ENCODE peak calls at places on chromosomes 3 and 15, in five cellular contexts. P is A549, H is tibial nerve, X is neural progenitor cell, J is suprapubic skin. T is an unnamed sample.

GRCh38 chr15:74843891-74844299 is 939 bp upstream of the ULK3 start:
- DNase-seq in P (no peak), H (no peak), X (peak; percentile 24), J (no peak), T (no peak)

GRCh38 chr3:196274585-196274984 is 12.9 kb downstream of the PCYT1A start:
- DNase-seq in P (no peak), H (no peak), X (no peak), J (no peak), T (no peak)

GRCh38 chr15:85708402-85708932 is 86.3 kb downstream of the KLHL25 start:
- DNase-seq in P (no peak), H (no peak), X (no peak), J (no peak), T (no peak)

GRCh38 chr3:10883478-10884234 is 67.6 kb downstream of the SLC6A11 start:
- DNase-seq in P (peak; percentile 31), H (no peak), X (peak; percentile 69), J (no peak), T (peak; percentile 12)

GRCh38 chr3:152256829-152257228 is 11.9 kb upstream of the MBNL1 start:
- DNase-seq in P (no peak), H (no peak), X (no peak), J (no peak), T (no peak)

GRCh38 chr3:16484216-16484615 is 29.3 kb downstream of the RFTN1 start:
- DNase-seq in P (no peak), H (no peak), X (no peak), J (no peak), T (no peak)

GRCh38 chr3:149586871-149587270 is 71.0 kb downstream of the WWTR1 start:
- DNase-seq in P (peak; percentile 39), H (no peak), X (no peak), J (no peak), T (no peak)

GRCh38 chr3:120094776-120095225 is 554 bp upstream of the GSK3B start:
- DNase-seq in P (peak; percentile 100), H (peak; percentile 100), X (peak; percentile 99), J (peak; percentile 100), T (peak; percentile 98)

GRCh38 chr15:63093486-63094205 is 28.0 kb upstream of the LACTB start:
- DNase-seq in P (peak; percentile 91), H (peak; percentile 71), X (peak; percentile 87), J (peak; percentile 79), T (peak; percentile 84)

GRCh38 chr3:52388933-52389332 is 56.0 kb downstream of the SEMA3G start:
- DNase-seq in P (peak; percentile 7), H (no peak), X (no peak), J (no peak), T (no peak)

GRCh38 chr3:101976473-101976872 is 127.2 kb downstream of the NFKBIZ start:
- DNase-seq in P (no peak), H (no peak), X (no peak), J (no peak), T (no peak)

GRCh38 chr15:75718326-75718725 is 5.7 kb upstream of the CSPG4 start:
- DNase-seq in P (no peak), H (no peak), X (no peak), J (peak; percentile 76), T (peak; percentile 46)

GRCh38 chr3:5002174-5002870 is 23.1 kb downstream of the BHLHE40 start:
- DNase-seq in P (no peak), H (no peak), X (no peak), J (no peak), T (no peak)

GRCh38 chr15:86942285-86942684 is 862.6 kb downstream of the AGBL1 start:
- DNase-seq in P (no peak), H (no peak), X (no peak), J (no peak), T (no peak)

GRCh38 chr15:35784745-35785144 is 238.8 kb upstream of the DPH6 start:
- DNase-seq in P (peak; percentile 1), H (no peak), X (no peak), J (no peak), T (peak; percentile 37)

GRCh38 chr15:84981711-84982300 is at the start of gene PDE8A:
- DNase-seq in P (peak; percentile 30), H (no peak), X (peak; percentile 76), J (peak; percentile 71), T (peak; percentile 63)

GRCh38 chr3:129413687-129414506 is 14.5 kb downstream of the EFCAB12 start:
- DNase-seq in P (peak; percentile 87), H (no peak), X (no peak), J (no peak), T (no peak)

GRCh38 chr15:101121511-101122090 is 130.2 kb downstream of the CHSY1 start:
- DNase-seq in P (no peak), H (peak; percentile 27), X (peak; percentile 61), J (peak; percentile 82), T (peak; percentile 88)

GRCh38 chr15:66023322-66023972 is 154.2 kb downstream of the RAB11A start:
- DNase-seq in P (no peak), H (no peak), X (peak; percentile 40), J (no peak), T (no peak)

GRCh38 chr15:70741107-70741511 is 22.2 kb downstream of the UACA start:
- DNase-seq in P (peak; percentile 76), H (peak; percentile 39), X (no peak), J (peak; percentile 82), T (no peak)

GRCh38 chr3:112086018-112086854 is at the start of gene C3orf52:
- DNase-seq in P (peak; percentile 86), H (peak; percentile 51), X (peak; percentile 93), J (peak; percentile 81), T (peak; percentile 79)

GRCh38 chr3:67674055-67674454 is 19.6 kb upstream of the SUCLG2 start:
- DNase-seq in P (no peak), H (no peak), X (no peak), J (no peak), T (no peak)

GRCh38 chr15:52783191-52783829 is 6.8 kb downstream of the ONECUT1 start:
- DNase-seq in P (no peak), H (no peak), X (peak; percentile 92), J (no peak), T (no peak)

GRCh38 chr15:40435331-40436089 is 5.2 kb upstream of the BAHD1 start:
- DNase-seq in P (no peak), H (no peak), X (no peak), J (no peak), T (no peak)

GRCh38 chr15:72616491-72617210 is 37.8 kb upstream of the GOLGA6B start:
- DNase-seq in P (no peak), H (no peak), X (no peak), J (no peak), T (no peak)

GRCh38 chr15:63192604-63193206 is 3.3 kb downstream of the RAB8B start:
- DNase-seq in P (no peak), H (no peak), X (no peak), J (no peak), T (no peak)

GRCh38 chr15:60546764-60547163 is 67.8 kb upstream of the ICE2 start:
- DNase-seq in P (no peak), H (no peak), X (no peak), J (no peak), T (no peak)

GRCh38 chr15:25177955-25178801 is 223.4 kb downstream of the SNRPN start:
- DNase-seq in P (no peak), H (no peak), X (no peak), J (peak; percentile 39), T (peak; percentile 3)

GRCh38 chr3:87200059-87200458 is 27.1 kb upstream of the CHMP2B start:
- DNase-seq in P (no peak), H (no peak), X (no peak), J (no peak), T (no peak)

GRCh38 chr3:149042766-149043386 is 43.5 kb downstream of the HLTF start:
- DNase-seq in P (no peak), H (no peak), X (no peak), J (no peak), T (no peak)

GRCh38 chr15:96322401-96323249 is 7.9 kb upstream of the NR2F2 start:
- DNase-seq in P (no peak), H (peak; percentile 19), X (peak; percentile 78), J (no peak), T (no peak)

GRCh38 chr3:186142556-186142955 is 33.7 kb upstream of the ETV5 start:
- DNase-seq in P (no peak), H (no peak), X (no peak), J (no peak), T (no peak)

DNA sequence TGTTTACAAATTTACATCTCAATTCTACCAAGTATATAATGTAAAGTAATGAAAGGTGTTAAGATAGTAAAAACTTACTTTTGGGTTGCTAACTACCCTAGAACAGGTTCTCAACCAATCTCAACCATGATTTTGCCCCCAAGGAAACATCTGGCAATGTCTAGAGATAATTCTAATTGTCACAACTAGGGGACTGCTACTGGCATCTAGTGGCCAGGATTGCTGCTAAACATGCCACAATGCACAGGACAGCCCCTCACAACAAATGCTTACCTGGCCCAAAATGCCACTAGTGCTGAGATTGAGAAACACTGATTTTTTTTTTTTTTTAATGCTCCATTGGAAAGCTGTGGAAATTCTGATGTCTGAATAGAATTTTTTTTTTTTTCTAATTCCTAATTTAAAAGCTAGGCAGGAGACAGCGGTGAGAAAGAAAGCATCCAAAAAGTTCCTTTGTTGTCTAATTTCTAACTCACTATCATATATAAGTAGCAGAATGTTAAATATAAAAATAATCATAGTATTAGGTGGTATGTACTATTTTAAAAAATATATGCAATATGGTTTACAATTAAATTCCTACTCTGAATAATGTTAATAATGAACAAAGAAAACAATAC is 81.5 kb downstream of the TJP1 start:
- DNase-seq in P (peak; percentile 61), H (no peak), X (no peak), J (no peak), T (peak; percentile 28)
- TF ChIP-seq CTCF in P (peak; percentile 83), H (no peak), X (peak; percentile 33), J (no peak), T (peak; percentile 76)

GRCh38 chr3:105355355-105356063 is 11.2 kb upstream of the ALCAM start:
- DNase-seq in P (no peak), H (no peak), X (no peak), J (no peak), T (peak; percentile 60)
- H3K4me3 ChIP-seq in P (no peak overlapping the region), H (no peak overlapping the region), X (no peak overlapping the region), J (no peak overlapping the region), T (no peak overlapping the region)

DNA sequence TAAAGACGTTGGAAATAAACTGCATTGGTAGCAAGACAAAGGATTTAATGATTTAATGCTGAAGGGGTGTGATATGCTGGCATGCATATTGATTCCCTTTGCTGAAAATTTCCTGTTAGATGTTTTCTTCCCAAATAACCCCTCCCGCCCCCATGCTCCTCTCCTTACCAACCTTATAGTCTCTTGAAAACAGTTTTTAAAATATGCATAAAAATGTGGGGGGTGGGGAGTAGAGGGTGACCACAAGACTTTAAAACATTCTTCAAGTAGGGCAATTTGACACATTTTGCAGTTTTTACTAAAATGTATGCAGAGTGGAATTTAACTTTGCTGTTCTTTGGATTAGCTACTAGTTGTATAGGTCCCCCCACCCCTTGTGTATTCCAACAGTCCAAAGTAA is 887 bp downstream of the RARB start:
- DNase-seq in P (no peak), H (no peak), X (no peak), J (no peak), T (no peak)
- TF ChIP-seq CTCF in P (no peak), H (no peak), X (no peak), J (no peak), T (no peak)

GRCh38 chr15:58063612-58064011 is 1.9 kb downstream of the ALDH1A2 start:
- DNase-seq in P (no peak), H (no peak), X (no peak), J (no peak), T (no peak)

GRCh38 chr15:58066042-58066867 is 744 bp upstream of the ALDH1A2 start:
- DNase-seq in P (peak; percentile 61), H (peak; percentile 25), X (peak; percentile 86), J (peak; percentile 64), T (peak; percentile 83)

GRCh38 chr15:58065445-58066041 is at the start of gene ALDH1A2:
- DNase-seq in P (no peak), H (no peak), X (peak; percentile 71), J (no peak), T (peak; percentile 13)

GRCh38 chr15:58064119-58065010 is 1.1 kb downstream of the ALDH1A2 start:
- DNase-seq in P (no peak), H (no peak), X (peak; percentile 40), J (no peak), T (no peak)

GRCh38 chr15:58065011-58065444 is 483 bp downstream of the ALDH1A2 start:
- DNase-seq in P (no peak), H (no peak), X (peak; percentile 74), J (no peak), T (peak; percentile 9)
- H3K4me3 ChIP-seq in P (no peak overlapping the region), H (no peak overlapping the region), X (peak overlapping the region; percentile 60), J (peak overlapping the region; percentile 54), T (no peak overlapping the region)